ENCODE peak calls at places on chromosome 12, in nine cellular contexts. M, K, X, B, D, U, Q, W and H are unnamed samples.

GRCh38 chr12:54431911-54432814 is 13.1 kb upstream of the ITGA5 start:
- DNase-seq in M (no peak), K (no peak), X (peak), B (peak), D (no peak), U (peak), Q (peak), W (no peak), H (no peak)

GRCh38 chr12:121781751-121782615 is 11.5 kb downstream of the RHOF start:
- DNase-seq in M (no peak), K (no peak), X (no peak), B (peak), D (no peak), U (no peak), Q (no peak), W (no peak), H (no peak)

GRCh38 chr12:97536353-97536752 is 73.7 kb downstream of the RMST start:
- DNase-seq in M (no peak), K (no peak), X (no peak), B (no peak), D (no peak), U (no peak), Q (no peak), W (no peak), H (no peak)

GRCh38 chr12:86660488-86661171 is 404.4 kb upstream of the MGAT4C start:
- DNase-seq in M (no peak), K (peak), X (no peak), B (peak), D (no peak), U (no peak), Q (no peak), W (no peak), H (no peak)

GRCh38 chr12:121388421-121388981 is 11.4 kb upstream of the RNF34 start:
- DNase-seq in M (no peak), K (peak), X (no peak), B (peak), D (no peak), U (no peak), Q (peak), W (no peak), H (no peak)

GRCh38 chr12:92128612-92129011 is 17.0 kb downstream of the BTG1 start:
- DNase-seq in M (no peak), K (no peak), X (no peak), B (no peak), D (no peak), U (no peak), Q (no peak), W (no peak), H (no peak)

GRCh38 chr12:57521475-57522018 is 1.1 kb upstream of the MBD6 start:
- DNase-seq in M (no peak), K (no peak), X (peak), B (peak), D (no peak), U (peak), Q (no peak), W (no peak), H (no peak)

GRCh38 chr12:34397591-34398365 is 375.5 kb downstream of the ALG10 start:
- DNase-seq in M (no peak), K (no peak), X (peak), B (no peak), D (no peak), U (peak), Q (peak), W (no peak), H (no peak)

GRCh38 chr12:74906224-74906623 is 303.4 kb downstream of the KCNC2 start:
- DNase-seq in M (no peak), K (no peak), X (no peak), B (peak), D (no peak), U (no peak), Q (no peak), W (no peak), H (no peak)

GRCh38 chr12:120642806-120643205 is 2.4 kb downstream of the CABP1 start:
- DNase-seq in M (no peak), K (no peak), X (no peak), B (peak), D (no peak), U (no peak), Q (no peak), W (no peak), H (no peak)

GRCh38 chr12:98332626-98333025 is 182.8 kb upstream of the TMPO start:
- DNase-seq in M (no peak), K (no peak), X (no peak), B (no peak), D (no peak), U (no peak), Q (no peak), W (no peak), H (no peak)

GRCh38 chr12:132520421-132521199 is 30.7 kb downstream of the FBRSL1 start:
- DNase-seq in M (no peak), K (no peak), X (no peak), B (no peak), D (no peak), U (no peak), Q (no peak), W (no peak), H (no peak)

GRCh38 chr12:54853933-54854538 is at the start of gene MUCL1:
- DNase-seq in M (peak), K (peak), X (peak), B (peak), D (peak), U (peak), Q (peak), W (peak), H (peak)

GRCh38 chr12:83985068-83985467 is 927.5 kb downstream of the SLC6A15 start:
- DNase-seq in M (no peak), K (no peak), X (no peak), B (no peak), D (no peak), U (no peak), Q (no peak), W (no peak), H (no peak)

GRCh38 chr12:27545666-27546065 is 21.7 kb downstream of the PPFIBP1 start:
- DNase-seq in M (no peak), K (no peak), X (no peak), B (no peak), D (no peak), U (no peak), Q (no peak), W (no peak), H (no peak)

GRCh38 chr12:130335517-130336392 is 1.9 kb upstream of the PIWIL1 start:
- DNase-seq in M (no peak), K (peak), X (no peak), B (peak), D (no peak), U (peak), Q (peak), W (no peak), H (no peak)

GRCh38 chr12:123076604-123077297 is 74.1 kb downstream of the PITPNM2 start:
- DNase-seq in M (no peak), K (no peak), X (no peak), B (peak), D (peak), U (no peak), Q (no peak), W (peak), H (peak)

GRCh38 chr12:128833418-128833817 is 9.7 kb upstream of the SLC15A4 start:
- DNase-seq in M (no peak), K (no peak), X (no peak), B (no peak), D (no peak), U (no peak), Q (no peak), W (no peak), H (no peak)

GRCh38 chr12:57609781-57610552 is 1.3 kb upstream of the ARHGEF25 start:
- DNase-seq in M (no peak), K (no peak), X (no peak), B (no peak), D (no peak), U (no peak), Q (no peak), W (no peak), H (no peak)

GRCh38 chr12:106142591-106143261 is 4.0 kb upstream of the NUAK1 start:
- DNase-seq in M (no peak), K (no peak), X (no peak), B (no peak), D (no peak), U (no peak), Q (no peak), W (no peak), H (no peak)

GRCh38 chr12:132162508-132163031 is 18.3 kb downstream of the NOC4L start:
- DNase-seq in M (no peak), K (no peak), X (no peak), B (peak), D (no peak), U (no peak), Q (peak), W (no peak), H (no peak)

GRCh38 chr12:124518051-124518932 is 49.1 kb downstream of the NCOR2 start:
- DNase-seq in M (no peak), K (peak), X (peak), B (peak), D (no peak), U (peak), Q (peak), W (no peak), H (no peak)

GRCh38 chr12:90897981-90898380 is 57.0 kb downstream of the CCER1 start:
- DNase-seq in M (no peak), K (no peak), X (no peak), B (peak), D (no peak), U (no peak), Q (no peak), W (no peak), H (no peak)

GRCh38 chr12:109844983-109845841 is 12.0 kb upstream of the TRPV4 start:
- DNase-seq in M (peak), K (peak), X (peak), B (peak), D (peak), U (peak), Q (peak), W (peak), H (peak)

GRCh38 chr12:79692249-79692619 is 1.5 kb upstream of the PAWR start:
- DNase-seq in M (no peak), K (no peak), X (no peak), B (no peak), D (no peak), U (no peak), Q (no peak), W (no peak), H (no peak)